ENCODE peak calls at places on chromosomes 13 and 19, in four cellular contexts. Q is H1, P is RWPE1, O is AG04450. Y is an unnamed sample.

GRCh38 chr13:42814868-42815267 is 33.5 kb downstream of the FAM216B start:
- DNase-seq in P (peak), Q (no peak), O (peak), Y (no peak)

GRCh38 chr13:107020393-107020792 is 452.5 kb upstream of the ARGLU1 start:
- DNase-seq in P (no peak), Q (no peak), O (no peak), Y (no peak)

GRCh38 chr19:14063100-14063499 is 1.2 kb upstream of the PALM3 start:
- DNase-seq in P (no peak), O (no peak), Q (no peak), Y (no peak)

GRCh38 chr13:60267498-60268202 is 103.9 kb upstream of the DIAPH3 start:
- DNase-seq in O (no peak), Q (no peak), P (no peak), Y (peak)

GRCh38 chr13:59476376-59476775 is 687.4 kb downstream of the DIAPH3 start:
- DNase-seq in Q (no peak), O (no peak), P (no peak), Y (no peak)

GRCh38 chr19:38317104-38317612 is 1.4 kb upstream of the YIF1B start:
- DNase-seq in Q (no peak), P (no peak), O (no peak), Y (no peak)

GRCh38 chr13:46622918-46623256 is 69.9 kb downstream of the LRCH1 start:
- DNase-seq in P (no peak), Q (no peak), O (peak), Y (peak)

GRCh38 chr13:100658363-100658762 is 16.2 kb downstream of the TMTC4 start:
- DNase-seq in O (no peak), Q (no peak), P (no peak), Y (no peak)

GRCh38 chr13:23609414-23610186 is 39.4 kb downstream of the TNFRSF19 start:
- DNase-seq in P (no peak), O (peak), Q (no peak), Y (no peak)

GRCh38 chr13:113040597-113041292 is 64.8 kb upstream of the F7 start:
- DNase-seq in O (no peak), P (no peak), Q (no peak), Y (no peak)

GRCh38 chr19:11138659-11139526 is 16.7 kb downstream of the SPC24 start:
- DNase-seq in O (no peak), Q (no peak), P (peak), Y (peak)

GRCh38 chr19:294819-295686 is 3.9 kb upstream of the PLPP2 start:
- DNase-seq in O (no peak), P (peak), Q (no peak), Y (peak)

GRCh38 chr13:95874286-95874685 is 178.9 kb downstream of the UGGT2 start:
- DNase-seq in O (no peak), P (no peak), Q (no peak), Y (no peak)

GRCh38 chr13:74128171-74128767 is 5.9 kb downstream of the KLF12 start:
- DNase-seq in O (peak), P (no peak), Q (no peak), Y (no peak)

GRCh38 chr19:52724701-52725514 is 9.9 kb downstream of the ZNF611 start:
- DNase-seq in Q (no peak), P (no peak), O (no peak), Y (no peak)

GRCh38 chr13:21676611-21677021 is 5.7 kb downstream of the FGF9 start:
- DNase-seq in O (no peak), Q (no peak), P (no peak), Y (peak)

GRCh38 chr13:111006508-111007031 is 91.7 kb upstream of the ANKRD10 start:
- DNase-seq in O (no peak), Q (no peak), P (no peak), Y (peak)

GRCh38 chr13:37868691-37869505 is 674 bp downstream of the TRPC4 start:
- DNase-seq in Q (no peak), P (no peak), O (no peak), Y (peak)

GRCh38 chr13:92510416-92510815 is 716.2 kb upstream of the GPC6 start:
- DNase-seq in Q (no peak), O (peak), P (peak), Y (no peak)

GRCh38 chr19:47726467-47726866 is 13.2 kb downstream of the EHD2 start:
- DNase-seq in O (no peak), Q (no peak), P (no peak), Y (no peak)

GRCh38 chr13:98143601-98144500 is 957 bp downstream of the FARP1 start:
- DNase-seq in Q (no peak), O (no peak), P (peak), Y (peak)

GRCh38 chr19:51127755-51128154 is 3.0 kb downstream of the SIGLEC9 start:
- DNase-seq in O (no peak), P (no peak), Q (no peak), Y (no peak)

GRCh38 chr19:51135004-51135403 is 7.1 kb upstream of the SIGLEC7 start:
- DNase-seq in O (no peak), Q (no peak), P (no peak), Y (no peak)

GRCh38 chr19:51129716-51130115 is 5.0 kb downstream of the SIGLEC9 start:
- DNase-seq in O (no peak), Q (no peak), P (no peak), Y (no peak)

GRCh38 chr19:51128227-51128626 is 3.5 kb downstream of the SIGLEC9 start:
- DNase-seq in Q (no peak), O (no peak), P (no peak), Y (no peak)

DNA sequence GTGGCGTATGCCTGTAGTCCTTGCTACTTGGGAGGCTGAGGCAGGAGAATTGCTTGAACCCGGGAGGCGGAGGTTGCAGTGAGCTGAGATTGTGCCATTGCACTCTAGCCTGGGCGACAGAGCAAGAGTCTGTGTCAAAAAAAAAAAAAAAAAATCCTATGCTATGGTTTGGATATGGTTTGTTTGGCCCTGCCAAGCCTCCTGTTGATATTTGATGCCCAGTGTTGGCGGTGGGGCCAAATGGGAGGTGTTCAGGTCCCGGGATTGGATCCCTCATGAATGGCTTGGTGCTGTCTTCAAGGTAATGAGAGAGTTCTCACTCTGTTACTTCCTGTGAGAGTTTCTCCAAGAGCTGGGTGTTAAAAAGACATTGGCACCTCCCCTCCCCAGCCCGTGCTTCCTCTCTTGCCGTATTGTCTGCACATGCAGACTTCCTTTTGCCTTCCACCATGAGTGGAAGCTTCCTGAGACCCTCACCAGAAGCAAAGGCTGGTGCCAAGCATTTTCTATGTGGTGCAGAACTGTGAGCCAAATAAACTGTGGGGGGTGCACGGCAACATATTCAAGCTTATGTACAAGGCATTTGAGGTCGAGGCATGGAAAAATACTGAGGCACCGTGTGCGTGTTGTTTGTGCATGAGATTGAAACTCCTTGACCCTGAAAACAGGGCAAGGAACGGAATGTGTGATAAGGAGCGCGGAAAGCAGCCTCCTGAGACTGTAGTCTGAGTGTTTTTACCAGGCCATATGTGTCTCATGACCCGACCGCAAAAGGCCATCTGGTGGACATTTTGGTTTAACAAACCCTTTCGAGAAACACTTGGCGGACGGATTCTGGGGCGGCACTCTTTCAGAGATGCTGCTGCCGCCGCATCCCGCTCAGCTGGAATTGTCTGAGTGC is 7.3 kb downstream of the SIGLEC9 start:
- DNase-seq in O (peak), Q (no peak), P (no peak), Y (peak)
- TF ChIP-seq CTCF in O (peak), Q (no peak), P (no peak), Y (no peak)

DNA sequence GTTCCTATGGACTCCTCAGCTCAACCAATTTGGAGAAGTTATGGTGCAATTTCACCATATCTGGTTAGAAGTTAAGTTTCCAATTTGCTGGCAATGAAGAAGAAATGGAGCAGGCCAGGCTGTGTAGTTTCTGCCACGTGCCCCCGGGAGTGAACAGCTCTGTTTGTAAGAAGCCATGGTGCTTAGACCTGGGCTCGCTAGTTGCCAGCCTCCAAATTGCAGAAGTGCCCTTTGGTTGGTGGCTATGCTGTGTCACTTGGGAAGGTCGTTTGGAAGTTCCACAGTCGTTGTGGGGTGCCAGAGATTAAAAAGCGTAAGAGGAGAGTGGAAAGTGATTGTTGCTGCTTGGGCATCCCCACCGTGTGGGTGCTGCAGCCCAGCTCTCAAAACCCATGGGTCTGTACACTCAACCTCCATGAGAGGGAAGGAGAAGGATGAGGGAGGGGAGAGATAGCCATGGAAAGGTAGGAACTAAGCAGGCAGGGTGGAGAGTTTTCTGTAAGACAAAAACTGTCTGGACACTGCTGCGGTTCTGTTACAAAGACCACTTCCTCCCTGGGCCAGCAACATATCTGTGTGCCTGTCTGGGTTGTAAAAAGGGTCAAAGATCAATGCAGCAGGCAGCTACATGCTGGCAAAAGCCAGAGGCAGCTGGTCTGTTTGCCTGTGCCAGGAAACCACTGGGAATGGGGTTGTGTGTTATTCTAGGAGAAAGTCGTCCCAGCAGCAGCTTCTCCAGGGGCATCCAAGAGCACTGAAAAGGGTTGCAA is 10.8 kb downstream of the ALOX5AP start:
- DNase-seq in P (peak), Q (no peak), O (no peak), Y (peak)
- TF ChIP-seq CTCF in P (no peak), Q (no peak), O (no peak), Y (no peak)

DNA sequence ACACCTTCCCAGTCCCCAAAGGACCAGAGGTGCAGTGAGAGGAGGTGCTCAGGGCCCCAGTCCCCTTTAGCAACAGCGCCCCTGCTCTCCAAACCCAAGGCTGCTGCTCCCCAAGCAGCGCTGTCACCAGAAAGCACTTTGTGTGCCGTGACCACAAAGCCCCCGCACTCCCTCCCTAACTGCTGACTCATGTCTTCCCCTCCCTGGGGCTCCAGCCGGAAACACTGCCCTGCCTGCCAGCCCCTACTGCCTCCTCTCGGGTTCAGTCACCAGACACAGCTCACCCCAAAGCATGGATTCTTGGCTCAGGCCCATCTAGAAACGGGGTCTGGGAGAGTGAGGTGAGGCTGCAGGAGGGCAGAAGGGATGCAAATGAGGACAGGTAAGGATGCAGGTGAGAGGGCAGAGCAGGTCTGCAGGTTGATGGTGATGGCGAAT is 4.9 kb upstream of the TNFSF14 start:
- DNase-seq in P (peak), Q (peak), O (no peak), Y (peak)
- TF ChIP-seq CTCF in P (no peak), Q (peak), O (no peak), Y (no peak)

DNA sequence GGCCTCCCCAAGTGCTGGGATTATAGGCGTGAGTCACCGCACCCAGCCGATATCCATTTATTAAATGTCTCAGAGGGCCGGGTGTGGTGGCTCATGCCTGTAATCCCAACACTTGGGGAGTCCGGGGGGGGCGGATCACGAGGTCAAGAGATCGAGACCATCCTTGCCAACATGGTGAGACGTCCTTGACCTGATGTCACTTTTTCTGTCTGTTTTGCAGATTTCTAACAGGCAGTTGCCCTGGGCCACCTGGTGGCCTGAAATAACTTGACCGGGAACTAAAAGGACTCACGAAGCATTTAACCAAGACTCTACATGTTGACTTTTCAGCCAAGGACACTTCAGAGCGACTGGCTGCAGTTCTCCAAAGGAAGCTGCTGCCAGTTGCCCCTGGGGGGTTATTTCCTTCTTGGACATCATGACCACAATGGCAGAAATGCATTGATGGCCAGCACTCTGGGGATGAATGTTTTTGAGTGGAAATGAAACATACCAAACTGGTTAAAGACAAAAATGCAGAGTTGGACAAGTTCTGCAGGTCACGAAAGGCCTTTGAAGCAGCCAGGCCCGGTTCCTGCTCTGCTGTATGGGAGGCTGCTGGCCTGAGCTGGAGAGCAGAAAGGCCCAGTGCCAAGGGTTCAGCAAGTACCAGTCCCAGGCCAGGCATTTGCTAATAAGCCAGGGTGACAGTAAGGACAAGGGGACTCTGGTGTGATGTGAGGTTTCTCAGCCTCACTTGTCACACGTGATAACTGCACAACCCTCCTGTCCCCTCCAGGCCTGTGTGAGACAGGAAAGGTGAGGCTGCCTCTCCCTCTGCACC is 8.3 kb downstream of the ZNF837 start:
- DNase-seq in O (no peak), P (no peak), Q (no peak), Y (no peak)
- TF ChIP-seq CTCF in O (peak), P (no peak), Q (no peak), Y (no peak)

DNA sequence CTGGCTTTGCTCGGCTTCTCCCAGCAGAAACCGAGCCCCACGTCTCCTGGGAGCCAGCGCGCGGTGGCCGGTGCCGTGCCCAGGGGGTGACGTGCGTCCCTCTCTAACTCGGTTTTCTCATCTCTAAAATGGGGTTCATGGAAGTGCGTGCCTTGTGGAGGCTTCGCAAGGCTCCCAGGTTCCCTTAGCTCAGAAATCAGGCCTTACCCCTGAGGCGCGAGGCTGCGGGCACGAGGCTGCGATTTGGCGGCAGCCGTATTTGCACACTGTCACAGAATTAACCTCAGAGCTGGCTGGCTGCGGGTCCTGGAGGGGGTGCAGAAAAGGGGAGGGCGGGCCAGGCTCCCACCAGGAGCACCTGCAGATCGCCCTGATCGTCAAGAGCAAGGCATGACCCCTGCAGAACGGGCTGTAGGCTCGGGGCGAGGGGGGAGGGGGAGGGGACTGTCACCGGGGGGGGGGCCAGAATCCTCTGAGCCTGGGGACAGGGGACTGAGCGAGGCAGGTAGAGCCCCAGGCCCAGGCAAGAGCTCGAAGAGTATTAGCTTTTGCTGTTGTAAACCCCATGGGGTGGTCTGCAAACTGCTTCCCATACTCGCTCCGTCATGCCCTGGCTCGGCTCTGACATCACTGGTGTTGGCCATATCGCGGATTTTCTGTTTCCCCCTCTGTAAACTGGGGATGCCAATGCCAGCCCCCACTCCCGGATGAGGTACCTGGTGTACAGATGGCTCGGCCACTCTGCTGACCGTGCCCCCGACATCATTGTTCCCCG is 62.2 kb downstream of the CCNE1 start:
- DNase-seq in O (no peak), Q (no peak), P (no peak), Y (no peak)
- TF ChIP-seq CTCF in O (no peak), Q (no peak), P (peak), Y (no peak)

GRCh38 chr19:2199215-2199614 is 35.5 kb downstream of the DOT1L start:
- DNase-seq in Q (no peak), P (no peak), O (no peak), Y (no peak)
- TF ChIP-seq CTCF in Q (peak), P (no peak), O (peak), Y (no peak)

GRCh38 chr13:75217949-75218348 is 264.0 kb downstream of the TBC1D4 start:
- DNase-seq in P (no peak), O (no peak), Q (no peak), Y (no peak)
- TF ChIP-seq CTCF in P (no peak), O (no peak), Q (no peak), Y (no peak)

Y was measured in hepatocyte.